ENCODE peak calls at places on chromosomes 5 and 9, in seven cellular contexts. T is CD8-positive, alpha-beta memory T cell; L is cardiac muscle cell; S is A673; V is substantia nigra; I is MM.1S; X is breast epithelium. J is an unnamed sample.

GRCh38 chr5:148623741-148624140 is 30.6 kb downstream of the HTR4 start:
- DNase-seq in T (no peak), L (no peak), S (no peak), V (no peak), I (no peak), X (no peak), J (no peak)

GRCh38 chr9:132000659-132001058 is 79.0 kb downstream of the MED27 start:
- DNase-seq in T (no peak), L (no peak), S (no peak), V (no peak), I (no peak), X (no peak), J (no peak)

GRCh38 chr5:75611324-75612210 is at the start of gene ANKDD1B:
- DNase-seq in T (no peak), L (peak; percentile 28), S (peak; percentile 31), V (no peak), I (no peak), X (peak; percentile 52), J (no peak)

GRCh38 chr5:109630109-109630508 is 59.6 kb upstream of the MAN2A1 start:
- DNase-seq in T (no peak), L (no peak), S (no peak), V (no peak), I (no peak), X (no peak), J (no peak)

GRCh38 chr9:128162215-128163026 is 2.4 kb downstream of the BBLN start:
- DNase-seq in T (no peak), L (no peak), S (no peak), V (peak; percentile 13), I (no peak), X (no peak), J (no peak)

GRCh38 chr9:121736147-121736721 is 84.8 kb downstream of the DAB2IP start:
- DNase-seq in T (no peak), L (peak; percentile 76), S (no peak), V (no peak), I (no peak), X (peak; percentile 75), J (no peak)

GRCh38 chr9:73080110-73080683 is 71.5 kb upstream of the ANXA1 start:
- DNase-seq in T (no peak), L (no peak), S (no peak), V (peak; percentile 9), I (no peak), X (no peak), J (no peak)

GRCh38 chr9:94611638-94612068 is 18.0 kb upstream of the FBP2 start:
- DNase-seq in T (no peak), L (no peak), S (no peak), V (no peak), I (peak; percentile 72), X (no peak), J (no peak)

GRCh38 chr5:73451218-73452130 is 2.9 kb upstream of the FOXD1 start:
- DNase-seq in T (peak; percentile 60), L (peak; percentile 79), S (peak; percentile 71), V (peak; percentile 17), I (peak; percentile 31), X (peak; percentile 68), J (no peak)

GRCh38 chr5:41368158-41368557 is 142.2 kb downstream of the PLCXD3 start:
- DNase-seq in T (no peak), L (no peak), S (no peak), V (no peak), I (no peak), X (no peak), J (no peak)

GRCh38 chr5:96023518-96023917 is 61.9 kb upstream of the ELL2 start:
- DNase-seq in T (no peak), L (no peak), S (no peak), V (no peak), I (no peak), X (no peak), J (no peak)
- H3K27ac ChIP-seq in T (no peak overlapping the region), L (no peak overlapping the region), S (no peak overlapping the region), V (no peak overlapping the region), I (no peak overlapping the region), X (peak overlapping the region; percentile 87), J (no peak overlapping the region)

DNA sequence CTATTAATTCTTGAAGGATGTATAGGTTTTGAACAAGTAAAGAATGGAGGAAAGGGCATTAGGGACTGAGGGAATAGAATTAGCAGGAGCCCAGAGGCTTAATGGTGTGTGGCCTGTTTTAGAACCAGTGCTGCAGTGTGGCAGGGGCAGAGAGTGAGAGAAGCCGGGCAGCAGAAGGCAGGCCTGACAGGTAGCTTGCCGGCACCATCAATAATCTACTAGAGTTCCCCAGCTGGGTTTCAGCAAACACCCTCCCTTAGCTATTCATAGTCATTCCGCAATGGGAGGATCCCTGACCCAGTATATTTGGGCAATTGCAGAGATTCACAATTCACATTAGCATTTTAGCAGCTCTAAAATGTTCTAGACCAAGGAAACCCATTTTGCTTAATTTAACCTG is 227.9 kb downstream of the ARRDC3 start:
- DNase-seq in T (no peak), L (no peak), S (no peak), V (no peak), I (no peak), X (no peak), J (no peak)
- H3K27ac ChIP-seq in T (no peak overlapping the region), L (no peak overlapping the region), S (peak overlapping the region; percentile 64), V (no peak overlapping the region), I (no peak overlapping the region), X (no peak overlapping the region), J (no peak overlapping the region)

GRCh38 chr5:68430282-68430681 is 214.7 kb downstream of the PIK3R1 start:
- DNase-seq in T (no peak), L (no peak), S (no peak), V (no peak), I (no peak), X (no peak), J (no peak)
- H3K27ac ChIP-seq in T (no peak overlapping the region), L (no peak overlapping the region), S (no peak overlapping the region), V (no peak overlapping the region), I (no peak overlapping the region), X (no peak overlapping the region), J (no peak overlapping the region)

DNA sequence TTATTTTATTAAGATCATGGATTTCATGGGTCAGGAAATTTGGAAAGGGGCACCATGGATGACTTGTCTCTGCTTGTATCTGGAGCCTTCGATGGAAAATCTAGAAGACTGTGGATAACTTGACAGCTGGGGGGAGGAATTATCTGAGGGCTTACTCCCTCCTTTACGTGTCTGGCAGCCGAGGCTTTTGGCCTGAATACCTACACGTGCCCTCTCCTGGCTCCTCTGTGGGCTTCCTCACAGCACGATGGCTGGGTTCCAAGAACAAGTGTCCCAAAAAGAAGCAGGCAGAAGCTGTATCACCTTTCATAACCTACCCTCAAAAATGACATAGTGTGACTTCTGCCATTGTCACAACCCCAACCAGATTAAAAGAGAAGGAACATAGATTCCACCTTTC is 228.9 kb downstream of the GRIA1 start:
- DNase-seq in T (no peak), L (no peak), S (no peak), V (no peak), I (no peak), X (no peak), J (no peak)
- H3K27ac ChIP-seq in T (no peak overlapping the region), L (no peak overlapping the region), S (no peak overlapping the region), V (no peak overlapping the region), I (no peak overlapping the region), X (no peak overlapping the region), J (no peak overlapping the region)

GRCh38 chr9:71680189-71680983 is 87.9 kb downstream of the CEMIP2 start:
- DNase-seq in T (no peak), L (no peak), S (no peak), V (no peak), I (no peak), X (no peak), J (no peak)
- H3K27ac ChIP-seq in T (no peak overlapping the region), L (no peak overlapping the region), S (no peak overlapping the region), V (no peak overlapping the region), I (no peak overlapping the region), X (peak overlapping the region; percentile 73), J (no peak overlapping the region)